ENCODE peak calls at places on chromosome 13, in ten cellular contexts. D is body of pancreas, F is fibroblast of the aortic adventitia, R is astrocyte of the spinal cord, X is fibroblast of mammary gland, Z is AG09309, W is H7, L is OCI-LY7, T is stomach, Y is testis. A is an unnamed sample.

GRCh38 chr13:51479199-51479523 is 26.3 kb upstream of the INTS6 start:
- DNase-seq in D (no peak), F (peak), R (peak), X (peak), Z (no peak), W (no peak), L (no peak), T (no peak), Y (no peak), A (no peak)

GRCh38 chr13:113006660-113007059 is 37.6 kb downstream of the MCF2L start:
- DNase-seq in D (no peak), F (no peak), R (no peak), X (no peak), Z (no peak), W (no peak), L (no peak), T (no peak), Y (no peak), A (no peak)

GRCh38 chr13:113820813-113821651 is 42.8 kb downstream of the GAS6 start:
- DNase-seq in D (no peak), F (peak), R (peak), X (peak), Z (peak), W (no peak), L (no peak), T (no peak), Y (peak), A (no peak)

GRCh38 chr13:86765462-86765861 is 905.7 kb upstream of the SLITRK5 start:
- DNase-seq in D (no peak), F (no peak), R (no peak), X (no peak), Z (no peak), W (no peak), L (no peak), T (no peak), Y (no peak), A (no peak)

GRCh38 chr13:48448285-48448962 is 35.5 kb upstream of the LPAR6 start:
- DNase-seq in D (no peak), F (no peak), R (no peak), X (no peak), Z (no peak), W (no peak), L (no peak), T (no peak), Y (no peak), A (no peak)

GRCh38 chr13:94660695-94661324 is 51.5 kb downstream of the SOX21 start:
- DNase-seq in D (no peak), F (peak), R (peak), X (peak), Z (no peak), W (peak), L (peak), T (no peak), Y (no peak), A (no peak)

GRCh38 chr13:39900106-39900750 is 244.8 kb downstream of the COG6 start:
- DNase-seq in D (no peak), F (peak), R (peak), X (no peak), Z (no peak), W (no peak), L (no peak), T (no peak), Y (peak), A (no peak)

GRCh38 chr13:26280295-26280694 is 26.4 kb downstream of the CDK8 start:
- DNase-seq in D (no peak), F (peak), R (peak), X (peak), Z (peak), W (no peak), L (no peak), T (no peak), Y (no peak), A (no peak)

GRCh38 chr13:49584771-49585182 is 581 bp downstream of the RCBTB1 start:
- DNase-seq in D (no peak), F (peak), R (peak), X (peak), Z (no peak), W (no peak), L (peak), T (no peak), Y (no peak), A (no peak)

GRCh38 chr13:105272660-105273631 is 1262.5 kb downstream of the EFNB2 start:
- DNase-seq in D (no peak), F (no peak), R (no peak), X (no peak), Z (no peak), W (no peak), L (no peak), T (no peak), Y (no peak), A (no peak)

GRCh38 chr13:38819053-38819452 is 132.2 kb downstream of the FREM2 start:
- DNase-seq in D (no peak), F (no peak), R (peak), X (no peak), Z (no peak), W (no peak), L (no peak), T (peak), Y (no peak), A (no peak)

GRCh38 chr13:101611491-101612475 is 159.3 kb downstream of the ITGBL1 start:
- DNase-seq in D (no peak), F (no peak), R (no peak), X (peak), Z (no peak), W (no peak), L (no peak), T (no peak), Y (no peak), A (no peak)

GRCh38 chr13:114126789-114127472 is 5.5 kb downstream of the RASA3 start:
- DNase-seq in D (no peak), F (no peak), R (no peak), X (no peak), Z (no peak), W (no peak), L (no peak), T (no peak), Y (no peak), A (no peak)

GRCh38 chr13:26168835-26169234 is 53.3 kb downstream of the RNF6 start:
- DNase-seq in D (no peak), F (no peak), R (no peak), X (no peak), Z (no peak), W (no peak), L (no peak), T (no peak), Y (no peak), A (no peak)

GRCh38 chr13:97114696-97115095 is 107.4 kb upstream of the MBNL2 start:
- DNase-seq in D (no peak), F (no peak), R (no peak), X (no peak), Z (no peak), W (no peak), L (no peak), T (no peak), Y (no peak), A (no peak)

GRCh38 chr13:93915269-93915809 is 564.1 kb downstream of the DCT start:
- DNase-seq in D (no peak), F (peak), R (peak), X (peak), Z (no peak), W (no peak), L (no peak), T (no peak), Y (no peak), A (no peak)

GRCh38 chr13:97259787-97260641 is 37.9 kb downstream of the MBNL2 start:
- DNase-seq in D (no peak), F (peak), R (peak), X (peak), Z (no peak), W (no peak), L (no peak), T (no peak), Y (no peak), A (no peak)

GRCh38 chr13:73275163-73275562 is 216.4 kb downstream of the KLF5 start:
- DNase-seq in D (no peak), F (no peak), R (no peak), X (no peak), Z (no peak), W (no peak), L (no peak), T (no peak), Y (no peak), A (no peak)

GRCh38 chr13:58960909-58961308 is 1202.8 kb downstream of the DIAPH3 start:
- DNase-seq in D (no peak), F (peak), R (peak), X (peak), Z (no peak), W (peak), L (peak), T (no peak), Y (no peak), A (no peak)

GRCh38 chr13:43232866-43233265 is 209.5 kb downstream of the DNAJC15 start:
- DNase-seq in D (no peak), F (peak), R (peak), X (peak), Z (peak), W (no peak), L (no peak), T (no peak), Y (no peak), A (no peak)

GRCh38 chr13:87122551-87122950 is 548.6 kb upstream of the SLITRK5 start:
- DNase-seq in D (no peak), F (peak), R (peak), X (peak), Z (no peak), W (no peak), L (no peak), T (no peak), Y (no peak), A (no peak)

GRCh38 chr13:104011505-104012270 is 945.5 kb upstream of the SLC10A2 start:
- DNase-seq in D (peak), F (peak), R (peak), X (no peak), Z (no peak), W (peak), L (no peak), T (peak), Y (peak), A (no peak)

GRCh38 chr13:74550039-74550438 is 415.8 kb upstream of the KLF12 start:
- DNase-seq in D (no peak), F (no peak), R (peak), X (no peak), Z (no peak), W (no peak), L (no peak), T (no peak), Y (no peak), A (no peak)

GRCh38 chr13:39862891-39863290 is 207.4 kb downstream of the COG6 start:
- DNase-seq in D (no peak), F (no peak), R (no peak), X (no peak), Z (no peak), W (no peak), L (no peak), T (no peak), Y (no peak), A (no peak)

GRCh38 chr13:79647518-79647917 is 166.6 kb downstream of the NDFIP2 start:
- DNase-seq in D (no peak), F (no peak), R (no peak), X (no peak), Z (no peak), W (no peak), L (no peak), T (no peak), Y (no peak), A (no peak)

GRCh38 chr13:55761986-55762385 is 1378.7 kb upstream of the PRR20A start:
- DNase-seq in D (no peak), F (no peak), R (no peak), X (no peak), Z (no peak), W (no peak), L (no peak), T (no peak), Y (no peak), A (no peak)

GRCh38 chr13:109249780-109250528 is 536.4 kb downstream of the IRS2 start:
- DNase-seq in D (no peak), F (no peak), R (no peak), X (no peak), Z (no peak), W (no peak), L (no peak), T (no peak), Y (no peak), A (no peak)

GRCh38 chr13:41605319-41606285 is 148.3 kb downstream of the RGCC start:
- DNase-seq in D (no peak), F (no peak), R (no peak), X (no peak), Z (no peak), W (no peak), L (no peak), T (no peak), Y (no peak), A (no peak)

GRCh38 chr13:23579072-23579885 is 9.1 kb downstream of the TNFRSF19 start:
- DNase-seq in D (peak), F (peak), R (peak), X (peak), Z (peak), W (peak), L (peak), T (peak), Y (peak), A (peak)

DNA sequence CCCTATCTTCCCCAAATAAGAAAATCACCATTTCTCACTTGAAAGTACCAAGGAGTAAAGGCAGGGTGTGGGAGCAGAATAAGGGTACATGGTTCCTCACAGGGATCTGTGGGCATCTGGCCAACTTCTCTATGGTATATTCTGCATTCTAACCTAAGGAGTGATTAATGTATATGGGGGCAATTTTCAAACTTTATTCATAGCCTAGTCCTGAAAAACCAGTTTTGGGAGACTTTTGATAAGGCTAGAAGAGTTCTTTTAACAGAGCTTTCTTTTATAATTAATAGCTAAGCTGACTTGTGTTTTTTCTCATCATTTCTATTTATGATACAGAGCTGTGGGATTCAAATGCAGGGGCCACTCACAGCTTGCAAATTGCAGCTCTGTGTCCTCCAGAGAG is 852 bp downstream of the SCEL start:
- DNase-seq in D (no peak), F (no peak), R (no peak), X (no peak), Z (no peak), W (no peak), L (no peak), T (no peak), Y (no peak), A (no peak)
- H3K4me3 ChIP-seq in D (no peak), F (no peak), R (no peak), X (no peak), Z (no peak), W (no peak), L (no peak), T (no peak), Y (no peak), A (no peak)

GRCh38 chr13:99979453-99980200 is 2.0 kb upstream of the ZIC2 start:
- DNase-seq in D (no peak), F (no peak), R (peak), X (no peak), Z (no peak), W (peak), L (no peak), T (peak), Y (no peak), A (no peak)
- H3K4me3 ChIP-seq in D (no peak), F (no peak), R (peak), X (no peak), Z (peak), W (peak), L (no peak), T (peak), Y (peak), A (no peak)

GRCh38 chr13:70188567-70188966 is 80.3 kb upstream of the KLHL1 start:
- DNase-seq in D (peak), F (no peak), R (no peak), X (no peak), Z (no peak), W (no peak), L (no peak), T (no peak), Y (no peak), A (no peak)
- H3K4me3 ChIP-seq in D (no peak), F (no peak), R (no peak), X (no peak), Z (no peak), W (no peak), L (no peak), T (no peak), Y (no peak), A (no peak)

GRCh38 chr13:62502606-62503005 is 1087.0 kb upstream of the PCDH20 start:
- DNase-seq in D (no peak), F (no peak), R (no peak), X (no peak), Z (no peak), W (no peak), L (no peak), T (no peak), Y (no peak), A (no peak)
- H3K4me3 ChIP-seq in D (no peak), F (no peak), R (no peak), X (no peak), Z (no peak), W (no peak), L (no peak), T (no peak), Y (no peak), A (no peak)

GRCh38 chr13:90395348-90395747 is 952.1 kb upstream of the MIR17HG start:
- DNase-seq in D (no peak), F (no peak), R (no peak), X (no peak), Z (no peak), W (no peak), L (no peak), T (no peak), Y (no peak), A (no peak)
- H3K4me3 ChIP-seq in D (no peak), F (no peak), R (no peak), X (no peak), Z (no peak), W (no peak), L (no peak), T (no peak), Y (no peak), A (no peak)

GRCh38 chr13:35470671-35471465 is 5.6 kb downstream of the MAB21L1 start:
- DNase-seq in D (no peak), F (peak), R (peak), X (peak), Z (no peak), W (peak), L (no peak), T (no peak), Y (no peak), A (no peak)
- H3K4me3 ChIP-seq in D (no peak), F (peak), R (peak), X (peak), Z (peak), W (peak), L (no peak), T (peak), Y (peak), A (no peak)

GRCh38 chr13:32124743-32125142 is 93.2 kb downstream of the FRY start:
- DNase-seq in D (no peak), F (no peak), R (no peak), X (no peak), Z (no peak), W (no peak), L (no peak), T (no peak), Y (no peak), A (no peak)

GRCh38 chr13:32126756-32127155 is 95.2 kb downstream of the FRY start:
- DNase-seq in D (no peak), F (peak), R (no peak), X (no peak), Z (no peak), W (no peak), L (no peak), T (no peak), Y (no peak), A (no peak)

GRCh38 chr13:32125746-32126145 is 94.2 kb downstream of the FRY start:
- DNase-seq in D (no peak), F (peak), R (no peak), X (no peak), Z (peak), W (no peak), L (no peak), T (no peak), Y (no peak), A (no peak)

GRCh38 chr13:32126298-32126697 is 94.7 kb downstream of the FRY start:
- DNase-seq in D (no peak), F (peak), R (no peak), X (no peak), Z (peak), W (no peak), L (no peak), T (no peak), Y (no peak), A (no peak)

GRCh38 chr13:32125221-32125621 is 93.6 kb downstream of the FRY start:
- DNase-seq in D (no peak), F (peak), R (no peak), X (peak), Z (peak), W (no peak), L (no peak), T (no peak), Y (no peak), A (no peak)
- H3K4me3 ChIP-seq in D (no peak), F (no peak), R (no peak), X (no peak), Z (no peak), W (no peak), L (no peak), T (no peak), Y (no peak), A (no peak)

GRCh38 chr13:28429096-28429495 is 65.8 kb downstream of the FLT1 start:
- DNase-seq in D (no peak), F (no peak), R (no peak), X (no peak), Z (no peak), W (no peak), L (no peak), T (no peak), Y (no peak), A (no peak)
- H3K4me3 ChIP-seq in D (no peak), F (no peak), R (no peak), X (no peak), Z (no peak), W (no peak), L (peak), T (no peak), Y (no peak), A (no peak)

GRCh38 chr13:30371649-30372265 is 50.5 kb upstream of the UBE2L5 start:
- DNase-seq in D (peak), F (peak), R (peak), X (peak), Z (peak), W (no peak), L (peak), T (peak), Y (no peak), A (peak)

GRCh38 chr13:30370146-30370545 is 52.1 kb upstream of the UBE2L5 start:
- DNase-seq in D (no peak), F (no peak), R (no peak), X (no peak), Z (no peak), W (no peak), L (peak), T (no peak), Y (no peak), A (no peak)

GRCh38 chr13:30373727-30374126 is 48.6 kb upstream of the UBE2L5 start:
- DNase-seq in D (no peak), F (no peak), R (no peak), X (no peak), Z (no peak), W (no peak), L (peak), T (no peak), Y (no peak), A (peak)

GRCh38 chr13:30367296-30367695 is 55.0 kb upstream of the UBE2L5 start:
- DNase-seq in D (no peak), F (no peak), R (no peak), X (no peak), Z (no peak), W (no peak), L (no peak), T (no peak), Y (no peak), A (no peak)

GRCh38 chr13:30370916-30371521 is 51.3 kb upstream of the UBE2L5 start:
- DNase-seq in D (no peak), F (no peak), R (no peak), X (no peak), Z (no peak), W (no peak), L (no peak), T (no peak), Y (no peak), A (no peak)
- H3K4me3 ChIP-seq in D (no peak), F (no peak), R (no peak), X (no peak), Z (no peak), W (no peak), L (peak), T (no peak), Y (no peak), A (no peak)

DNA sequence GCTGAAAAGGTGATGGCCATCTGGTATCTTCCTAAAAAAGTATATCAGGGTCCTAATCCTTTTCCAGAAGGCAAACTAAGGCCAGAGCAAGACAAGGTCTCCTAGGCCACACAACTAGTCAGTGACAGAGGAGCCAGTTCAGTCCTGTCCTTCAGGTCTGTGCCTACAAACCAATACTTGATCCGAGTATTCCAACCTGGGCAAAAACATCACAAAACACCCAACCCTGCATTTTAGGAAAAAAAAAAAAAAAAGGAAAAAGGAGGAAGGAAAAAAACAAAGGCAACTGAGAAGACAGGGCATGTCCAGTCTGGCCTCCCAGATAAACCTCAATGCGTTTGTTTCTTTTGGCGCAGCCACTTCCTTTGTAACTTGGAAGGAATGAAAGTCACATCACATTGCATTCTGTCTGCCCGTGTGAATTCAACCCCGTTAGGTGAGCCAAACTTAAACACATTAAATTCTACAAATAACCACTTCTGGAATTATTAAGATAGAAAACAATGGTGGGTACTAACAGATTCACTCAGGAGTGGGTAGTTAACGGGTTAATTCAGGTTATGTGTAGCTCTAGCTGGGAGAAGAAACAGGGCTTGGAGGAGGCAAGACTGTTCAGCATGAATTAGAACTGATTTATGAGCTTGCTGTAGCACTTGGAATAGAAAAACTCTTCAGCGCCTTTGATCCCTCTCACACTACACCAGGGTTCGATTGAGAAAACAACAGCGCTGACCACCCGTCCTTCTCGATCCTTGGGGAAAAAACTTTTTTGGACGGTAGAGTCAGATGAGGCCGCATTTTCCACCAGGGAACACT is 43.0 kb upstream of the HNRNPA1L2 start:
- DNase-seq in D (no peak), F (peak), R (peak), X (peak), Z (no peak), W (peak), L (no peak), T (no peak), Y (peak), A (no peak)
- H3K4me3 ChIP-seq in D (no peak), F (peak), R (peak), X (peak), Z (peak), W (peak), L (peak), T (peak), Y (peak), A (peak)

A was measured in effector memory CD4-positive, alpha-beta T cell.